ENCODE peak calls at places on chromosomes 4 and X, in ten cellular contexts. One of them, this sample, is unnamed.

GRCh38 chr4:453267-453666 is 45.7 kb downstream of the ZNF721 start:
- DNase-seq in activated CD4-positive, alpha-beta memory T cell treated with anti-CD3 and anti-CD28 coated beads for 36 hours: no peak
- DNase-seq in LoVo: no peak
- DNase-seq in BE2C: no peak
- DNase-seq in lower lobe of right lung: no peak
- DNase-seq in foreskin fibroblast: no peak
- DNase-seq in natural killer cell treated with Interleukin-12 subunit alpha and Interleukin-12 subunit beta and Interleukin-15 and Interleukin-18, amount 100 ng/mL, for 72 hours: no peak
- DNase-seq in HT1080: no peak
- DNase-seq in kidney glomerular epithelial cell: no peak
- DNase-seq in amniotic epithelial cell: no peak
- DNase-seq in this sample: no peak

GRCh38 chr4:4852591-4853362 is 6.7 kb upstream of the MSX1 start:
- DNase-seq in activated CD4-positive, alpha-beta memory T cell treated with anti-CD3 and anti-CD28 coated beads for 36 hours: peak
- DNase-seq in LoVo: no peak
- DNase-seq in BE2C: peak
- DNase-seq in lower lobe of right lung: no peak
- DNase-seq in foreskin fibroblast: peak
- DNase-seq in natural killer cell treated with Interleukin-12 subunit alpha and Interleukin-12 subunit beta and Interleukin-15 and Interleukin-18, amount 100 ng/mL, for 72 hours: no peak
- DNase-seq in HT1080: no peak
- DNase-seq in kidney glomerular epithelial cell: peak
- DNase-seq in amniotic epithelial cell: peak
- DNase-seq in this sample: no peak

GRCh38 chr4:5751073-5751917 is 40.3 kb downstream of the EVC start:
- DNase-seq in activated CD4-positive, alpha-beta memory T cell treated with anti-CD3 and anti-CD28 coated beads for 36 hours: no peak
- DNase-seq in LoVo: no peak
- DNase-seq in BE2C: no peak
- DNase-seq in lower lobe of right lung: no peak
- DNase-seq in foreskin fibroblast: peak
- DNase-seq in natural killer cell treated with Interleukin-12 subunit alpha and Interleukin-12 subunit beta and Interleukin-15 and Interleukin-18, amount 100 ng/mL, for 72 hours: no peak
- DNase-seq in HT1080: no peak
- DNase-seq in kidney glomerular epithelial cell: peak
- DNase-seq in amniotic epithelial cell: peak
- DNase-seq in this sample: no peak

GRCh38 chrX:120840826-120841225 is 34.8 kb downstream of the CT47B1 start:
- DNase-seq in activated CD4-positive, alpha-beta memory T cell treated with anti-CD3 and anti-CD28 coated beads for 36 hours: no peak
- DNase-seq in LoVo: no peak
- DNase-seq in BE2C: no peak
- DNase-seq in lower lobe of right lung: no peak
- DNase-seq in foreskin fibroblast: peak
- DNase-seq in natural killer cell treated with Interleukin-12 subunit alpha and Interleukin-12 subunit beta and Interleukin-15 and Interleukin-18, amount 100 ng/mL, for 72 hours: no peak
- DNase-seq in HT1080: peak
- DNase-seq in kidney glomerular epithelial cell: no peak
- DNase-seq in amniotic epithelial cell: peak
- DNase-seq in this sample: no peak

GRCh38 chrX:118571829-118572228 is 76.2 kb downstream of the DOCK11 start:
- DNase-seq in activated CD4-positive, alpha-beta memory T cell treated with anti-CD3 and anti-CD28 coated beads for 36 hours: no peak
- DNase-seq in LoVo: no peak
- DNase-seq in BE2C: no peak
- DNase-seq in lower lobe of right lung: peak
- DNase-seq in foreskin fibroblast: peak
- DNase-seq in natural killer cell treated with Interleukin-12 subunit alpha and Interleukin-12 subunit beta and Interleukin-15 and Interleukin-18, amount 100 ng/mL, for 72 hours: no peak
- DNase-seq in HT1080: no peak
- DNase-seq in kidney glomerular epithelial cell: no peak
- DNase-seq in amniotic epithelial cell: peak
- DNase-seq in this sample: no peak

GRCh38 chr4:142226014-142226413 is 589.6 kb downstream of the IL15 start:
- DNase-seq in activated CD4-positive, alpha-beta memory T cell treated with anti-CD3 and anti-CD28 coated beads for 36 hours: no peak
- DNase-seq in LoVo: no peak
- DNase-seq in BE2C: no peak
- DNase-seq in lower lobe of right lung: no peak
- DNase-seq in foreskin fibroblast: no peak
- DNase-seq in natural killer cell treated with Interleukin-12 subunit alpha and Interleukin-12 subunit beta and Interleukin-15 and Interleukin-18, amount 100 ng/mL, for 72 hours: no peak
- DNase-seq in HT1080: no peak
- DNase-seq in kidney glomerular epithelial cell: no peak
- DNase-seq in amniotic epithelial cell: no peak
- DNase-seq in this sample: no peak

GRCh38 chr4:87196927-87197326 is 23.5 kb downstream of the KLHL8 start:
- DNase-seq in activated CD4-positive, alpha-beta memory T cell treated with anti-CD3 and anti-CD28 coated beads for 36 hours: no peak
- DNase-seq in LoVo: no peak
- DNase-seq in BE2C: no peak
- DNase-seq in lower lobe of right lung: no peak
- DNase-seq in foreskin fibroblast: no peak
- DNase-seq in natural killer cell treated with Interleukin-12 subunit alpha and Interleukin-12 subunit beta and Interleukin-15 and Interleukin-18, amount 100 ng/mL, for 72 hours: no peak
- DNase-seq in HT1080: no peak
- DNase-seq in kidney glomerular epithelial cell: no peak
- DNase-seq in amniotic epithelial cell: no peak
- DNase-seq in this sample: no peak

GRCh38 chrX:85052636-85053343 is 49.1 kb downstream of the APOOL start:
- DNase-seq in activated CD4-positive, alpha-beta memory T cell treated with anti-CD3 and anti-CD28 coated beads for 36 hours: no peak
- DNase-seq in LoVo: no peak
- DNase-seq in BE2C: no peak
- DNase-seq in lower lobe of right lung: no peak
- DNase-seq in foreskin fibroblast: peak
- DNase-seq in natural killer cell treated with Interleukin-12 subunit alpha and Interleukin-12 subunit beta and Interleukin-15 and Interleukin-18, amount 100 ng/mL, for 72 hours: no peak
- DNase-seq in HT1080: peak
- DNase-seq in kidney glomerular epithelial cell: peak
- DNase-seq in amniotic epithelial cell: peak
- DNase-seq in this sample: no peak

GRCh38 chrX:44432641-44433040 is 89.2 kb upstream of the EFHC2 start:
- DNase-seq in activated CD4-positive, alpha-beta memory T cell treated with anti-CD3 and anti-CD28 coated beads for 36 hours: no peak
- DNase-seq in LoVo: peak
- DNase-seq in BE2C: no peak
- DNase-seq in lower lobe of right lung: no peak
- DNase-seq in foreskin fibroblast: peak
- DNase-seq in natural killer cell treated with Interleukin-12 subunit alpha and Interleukin-12 subunit beta and Interleukin-15 and Interleukin-18, amount 100 ng/mL, for 72 hours: no peak
- DNase-seq in HT1080: no peak
- DNase-seq in kidney glomerular epithelial cell: no peak
- DNase-seq in amniotic epithelial cell: peak
- DNase-seq in this sample: no peak

GRCh38 chr4:147247577-147247976 is 233.3 kb upstream of the EDNRA start:
- DNase-seq in activated CD4-positive, alpha-beta memory T cell treated with anti-CD3 and anti-CD28 coated beads for 36 hours: no peak
- DNase-seq in LoVo: peak
- DNase-seq in BE2C: no peak
- DNase-seq in lower lobe of right lung: no peak
- DNase-seq in foreskin fibroblast: peak
- DNase-seq in natural killer cell treated with Interleukin-12 subunit alpha and Interleukin-12 subunit beta and Interleukin-15 and Interleukin-18, amount 100 ng/mL, for 72 hours: no peak
- DNase-seq in HT1080: peak
- DNase-seq in kidney glomerular epithelial cell: peak
- DNase-seq in amniotic epithelial cell: peak
- DNase-seq in this sample: no peak

GRCh38 chrX:103919336-103919682 is 43.1 kb upstream of the TMSB15B start:
- DNase-seq in activated CD4-positive, alpha-beta memory T cell treated with anti-CD3 and anti-CD28 coated beads for 36 hours: no peak
- DNase-seq in LoVo: no peak
- DNase-seq in BE2C: peak
- DNase-seq in lower lobe of right lung: no peak
- DNase-seq in foreskin fibroblast: peak
- DNase-seq in natural killer cell treated with Interleukin-12 subunit alpha and Interleukin-12 subunit beta and Interleukin-15 and Interleukin-18, amount 100 ng/mL, for 72 hours: no peak
- DNase-seq in HT1080: no peak
- DNase-seq in kidney glomerular epithelial cell: peak
- DNase-seq in amniotic epithelial cell: peak
- DNase-seq in this sample: no peak

GRCh38 chrX:7132335-7133035 is 15.0 kb upstream of the STS start:
- DNase-seq in activated CD4-positive, alpha-beta memory T cell treated with anti-CD3 and anti-CD28 coated beads for 36 hours: peak
- DNase-seq in LoVo: peak
- DNase-seq in BE2C: peak
- DNase-seq in lower lobe of right lung: peak
- DNase-seq in foreskin fibroblast: peak
- DNase-seq in natural killer cell treated with Interleukin-12 subunit alpha and Interleukin-12 subunit beta and Interleukin-15 and Interleukin-18, amount 100 ng/mL, for 72 hours: no peak
- DNase-seq in HT1080: peak
- DNase-seq in kidney glomerular epithelial cell: peak
- DNase-seq in amniotic epithelial cell: peak
- DNase-seq in this sample: no peak

GRCh38 chr4:13694256-13694655 is 66.7 kb upstream of the BOD1L1 start:
- DNase-seq in activated CD4-positive, alpha-beta memory T cell treated with anti-CD3 and anti-CD28 coated beads for 36 hours: no peak
- DNase-seq in LoVo: no peak
- DNase-seq in BE2C: no peak
- DNase-seq in lower lobe of right lung: no peak
- DNase-seq in foreskin fibroblast: no peak
- DNase-seq in natural killer cell treated with Interleukin-12 subunit alpha and Interleukin-12 subunit beta and Interleukin-15 and Interleukin-18, amount 100 ng/mL, for 72 hours: no peak
- DNase-seq in HT1080: no peak
- DNase-seq in kidney glomerular epithelial cell: no peak
- DNase-seq in amniotic epithelial cell: peak
- DNase-seq in this sample: no peak

GRCh38 chrX:131201986-131202385 is 87.1 kb downstream of the IGSF1 start:
- DNase-seq in activated CD4-positive, alpha-beta memory T cell treated with anti-CD3 and anti-CD28 coated beads for 36 hours: no peak
- DNase-seq in LoVo: no peak
- DNase-seq in BE2C: no peak
- DNase-seq in lower lobe of right lung: no peak
- DNase-seq in foreskin fibroblast: no peak
- DNase-seq in natural killer cell treated with Interleukin-12 subunit alpha and Interleukin-12 subunit beta and Interleukin-15 and Interleukin-18, amount 100 ng/mL, for 72 hours: no peak
- DNase-seq in HT1080: no peak
- DNase-seq in kidney glomerular epithelial cell: no peak
- DNase-seq in amniotic epithelial cell: no peak
- DNase-seq in this sample: no peak

GRCh38 chr4:144710526-144710912 is 64.6 kb downstream of the HHIP start:
- DNase-seq in activated CD4-positive, alpha-beta memory T cell treated with anti-CD3 and anti-CD28 coated beads for 36 hours: no peak
- DNase-seq in LoVo: no peak
- DNase-seq in BE2C: no peak
- DNase-seq in lower lobe of right lung: no peak
- DNase-seq in foreskin fibroblast: peak
- DNase-seq in natural killer cell treated with Interleukin-12 subunit alpha and Interleukin-12 subunit beta and Interleukin-15 and Interleukin-18, amount 100 ng/mL, for 72 hours: no peak
- DNase-seq in HT1080: no peak
- DNase-seq in kidney glomerular epithelial cell: no peak
- DNase-seq in amniotic epithelial cell: no peak
- DNase-seq in this sample: no peak

GRCh38 chr4:126851391-126851790 is 781.4 kb upstream of the INTU start:
- DNase-seq in activated CD4-positive, alpha-beta memory T cell treated with anti-CD3 and anti-CD28 coated beads for 36 hours: no peak
- DNase-seq in LoVo: no peak
- DNase-seq in BE2C: no peak
- DNase-seq in lower lobe of right lung: no peak
- DNase-seq in foreskin fibroblast: peak
- DNase-seq in natural killer cell treated with Interleukin-12 subunit alpha and Interleukin-12 subunit beta and Interleukin-15 and Interleukin-18, amount 100 ng/mL, for 72 hours: no peak
- DNase-seq in HT1080: peak
- DNase-seq in kidney glomerular epithelial cell: peak
- DNase-seq in amniotic epithelial cell: peak
- DNase-seq in this sample: no peak

GRCh38 chrX:80223922-80224579 is 196.2 kb upstream of the TENT5D start:
- DNase-seq in activated CD4-positive, alpha-beta memory T cell treated with anti-CD3 and anti-CD28 coated beads for 36 hours: no peak
- DNase-seq in LoVo: no peak
- DNase-seq in BE2C: peak
- DNase-seq in lower lobe of right lung: no peak
- DNase-seq in foreskin fibroblast: no peak
- DNase-seq in natural killer cell treated with Interleukin-12 subunit alpha and Interleukin-12 subunit beta and Interleukin-15 and Interleukin-18, amount 100 ng/mL, for 72 hours: no peak
- DNase-seq in HT1080: no peak
- DNase-seq in kidney glomerular epithelial cell: no peak
- DNase-seq in amniotic epithelial cell: no peak
- DNase-seq in this sample: no peak

GRCh38 chr4:8558080-8558960 is 21.9 kb upstream of the GPR78 start:
- DNase-seq in activated CD4-positive, alpha-beta memory T cell treated with anti-CD3 and anti-CD28 coated beads for 36 hours: no peak
- DNase-seq in LoVo: no peak
- DNase-seq in BE2C: no peak
- DNase-seq in lower lobe of right lung: no peak
- DNase-seq in foreskin fibroblast: no peak
- DNase-seq in natural killer cell treated with Interleukin-12 subunit alpha and Interleukin-12 subunit beta and Interleukin-15 and Interleukin-18, amount 100 ng/mL, for 72 hours: no peak
- DNase-seq in HT1080: no peak
- DNase-seq in kidney glomerular epithelial cell: no peak
- DNase-seq in amniotic epithelial cell: no peak
- DNase-seq in this sample: no peak

GRCh38 chr4:169663894-169664293 is 43.5 kb downstream of the CLCN3 start:
- DNase-seq in activated CD4-positive, alpha-beta memory T cell treated with anti-CD3 and anti-CD28 coated beads for 36 hours: no peak
- DNase-seq in LoVo: peak
- DNase-seq in BE2C: no peak
- DNase-seq in lower lobe of right lung: no peak
- DNase-seq in foreskin fibroblast: no peak
- DNase-seq in natural killer cell treated with Interleukin-12 subunit alpha and Interleukin-12 subunit beta and Interleukin-15 and Interleukin-18, amount 100 ng/mL, for 72 hours: no peak
- DNase-seq in HT1080: peak
- DNase-seq in kidney glomerular epithelial cell: no peak
- DNase-seq in amniotic epithelial cell: peak
- DNase-seq in this sample: no peak

GRCh38 chr4:156594619-156595018 is 377.0 kb downstream of the PDGFC start:
- DNase-seq in activated CD4-positive, alpha-beta memory T cell treated with anti-CD3 and anti-CD28 coated beads for 36 hours: no peak
- DNase-seq in LoVo: no peak
- DNase-seq in BE2C: no peak
- DNase-seq in lower lobe of right lung: peak
- DNase-seq in foreskin fibroblast: peak
- DNase-seq in natural killer cell treated with Interleukin-12 subunit alpha and Interleukin-12 subunit beta and Interleukin-15 and Interleukin-18, amount 100 ng/mL, for 72 hours: no peak
- DNase-seq in HT1080: no peak
- DNase-seq in kidney glomerular epithelial cell: peak
- DNase-seq in amniotic epithelial cell: peak
- DNase-seq in this sample: no peak